ENCODE peak calls at places on chromosomes 6 and 20, in eight cellular contexts. I, H, B, N, O, G, F and A are unnamed samples.

GRCh38 chr20:46688151-46689081 is 828 bp downstream of the TP53RK start:
- DNase-seq in I (peak; percentile 51), H (peak; percentile 28), B (no peak), N (peak; percentile 40), O (no peak), G (no peak), F (no peak), A (no peak)

GRCh38 chr6:118377711-118378414 is 170.2 kb upstream of the PLN start:
- DNase-seq in I (no peak), H (no peak), B (peak; percentile 51), N (no peak), O (no peak), G (no peak), F (no peak), A (no peak)

GRCh38 chr6:2790588-2790987 is 25.4 kb downstream of the WRNIP1 start:
- DNase-seq in I (peak; percentile 97), H (peak; percentile 28), B (no peak), N (peak; percentile 71), O (peak; percentile 34), G (no peak), F (no peak), A (peak; percentile 21)

GRCh38 chr6:28648035-28648877 is 122.6 kb downstream of the GPX5 start:
- DNase-seq in I (no peak), H (peak; percentile 82), B (peak; percentile 20), N (peak; percentile 78), O (peak; percentile 38), G (peak; percentile 74), F (no peak), A (peak; percentile 87)

GRCh38 chr6:149938571-149939462 is 3.0 kb upstream of the ULBP2 start:
- DNase-seq in I (peak; percentile 84), H (no peak), B (no peak), N (no peak), O (peak; percentile 20), G (no peak), F (no peak), A (no peak)

GRCh38 chr20:50915424-50915823 is 15.8 kb downstream of the ADNP start:
- DNase-seq in I (peak; percentile 35), H (no peak), B (no peak), N (peak; percentile 11), O (no peak), G (no peak), F (no peak), A (no peak)

GRCh38 chr6:1821188-1822183 is 211.8 kb downstream of the FOXC1 start:
- DNase-seq in I (no peak), H (peak; percentile 21), B (peak; percentile 11), N (peak; percentile 32), O (no peak), G (no peak), F (no peak), A (peak; percentile 9)

GRCh38 chr6:39157511-39157910 is 42.5 kb upstream of the SAYSD1 start:
- DNase-seq in I (no peak), H (no peak), B (no peak), N (no peak), O (no peak), G (no peak), F (no peak), A (no peak)

GRCh38 chr6:170260686-170261085 is 30.2 kb downstream of the DLL1 start:
- DNase-seq in I (no peak), H (no peak), B (no peak), N (no peak), O (peak; percentile 26), G (no peak), F (no peak), A (no peak)
- TF ChIP-seq CTCF in I (no peak), H (peak; percentile 8), B (no peak), N (peak; percentile 9), O (no peak), G (no peak), F (no peak), A (no peak)

GRCh38 chr6:143176090-143177021 is 115.7 kb downstream of the AIG1 start:
- DNase-seq in I (no peak), H (peak; percentile 98), B (no peak), N (peak; percentile 97), O (no peak), G (no peak), F (no peak), A (no peak)
- TF ChIP-seq CTCF in I (peak; percentile 17), H (peak; percentile 26), B (no peak), N (peak; percentile 60), O (no peak), G (no peak), F (no peak), A (no peak)

DNA sequence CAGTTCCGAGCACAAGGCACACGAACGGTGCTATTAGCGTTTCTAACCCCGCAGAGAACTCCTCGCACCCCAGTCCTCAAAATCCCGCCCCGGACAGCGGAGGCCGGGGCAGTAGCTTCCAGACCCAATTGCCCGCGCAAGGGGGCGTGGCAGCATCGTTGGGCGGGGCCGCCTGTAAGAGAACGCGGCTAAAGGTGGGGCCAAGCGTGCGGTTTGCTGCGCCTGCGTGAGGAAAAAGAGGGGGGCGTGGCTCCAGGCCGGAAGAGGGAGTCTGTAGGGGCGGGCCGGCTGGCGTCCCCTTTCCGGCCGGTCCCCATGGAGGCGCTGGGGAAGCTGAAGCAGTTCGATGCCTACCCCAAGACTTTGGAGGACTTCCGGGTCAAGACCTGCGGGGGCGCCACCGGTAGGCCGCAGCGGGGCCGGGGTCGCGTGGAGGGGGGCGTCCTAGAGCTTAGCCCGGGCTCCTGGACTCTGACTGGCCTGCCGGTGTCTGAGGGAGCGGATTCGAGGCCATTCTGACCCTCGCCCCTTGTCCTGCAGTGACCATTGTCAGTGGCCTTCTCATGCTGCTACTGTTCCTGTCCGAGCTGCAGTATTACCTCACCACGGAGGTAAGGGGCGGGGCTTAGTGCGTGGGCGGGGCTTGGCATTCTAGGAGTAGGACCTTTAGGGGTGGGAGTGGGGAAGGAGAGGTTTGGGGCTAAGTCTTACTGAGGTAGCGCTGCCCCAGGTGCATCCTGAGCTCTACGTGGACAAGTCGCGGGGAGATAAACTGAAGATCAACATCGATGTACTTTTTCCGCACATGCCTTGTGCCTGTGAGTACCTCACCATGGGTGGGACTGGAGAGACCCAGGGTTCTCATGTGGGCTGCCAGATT is at the start of gene ERGIC3:
- DNase-seq in I (peak; percentile 97), H (peak; percentile 96), B (peak; percentile 98), N (peak; percentile 94), O (peak; percentile 73), G (peak; percentile 82), F (peak; percentile 88), A (peak; percentile 100)
- TF ChIP-seq CTCF in I (no peak), H (no peak), B (no peak), N (no peak), O (no peak), G (no peak), F (no peak), A (no peak)

DNA sequence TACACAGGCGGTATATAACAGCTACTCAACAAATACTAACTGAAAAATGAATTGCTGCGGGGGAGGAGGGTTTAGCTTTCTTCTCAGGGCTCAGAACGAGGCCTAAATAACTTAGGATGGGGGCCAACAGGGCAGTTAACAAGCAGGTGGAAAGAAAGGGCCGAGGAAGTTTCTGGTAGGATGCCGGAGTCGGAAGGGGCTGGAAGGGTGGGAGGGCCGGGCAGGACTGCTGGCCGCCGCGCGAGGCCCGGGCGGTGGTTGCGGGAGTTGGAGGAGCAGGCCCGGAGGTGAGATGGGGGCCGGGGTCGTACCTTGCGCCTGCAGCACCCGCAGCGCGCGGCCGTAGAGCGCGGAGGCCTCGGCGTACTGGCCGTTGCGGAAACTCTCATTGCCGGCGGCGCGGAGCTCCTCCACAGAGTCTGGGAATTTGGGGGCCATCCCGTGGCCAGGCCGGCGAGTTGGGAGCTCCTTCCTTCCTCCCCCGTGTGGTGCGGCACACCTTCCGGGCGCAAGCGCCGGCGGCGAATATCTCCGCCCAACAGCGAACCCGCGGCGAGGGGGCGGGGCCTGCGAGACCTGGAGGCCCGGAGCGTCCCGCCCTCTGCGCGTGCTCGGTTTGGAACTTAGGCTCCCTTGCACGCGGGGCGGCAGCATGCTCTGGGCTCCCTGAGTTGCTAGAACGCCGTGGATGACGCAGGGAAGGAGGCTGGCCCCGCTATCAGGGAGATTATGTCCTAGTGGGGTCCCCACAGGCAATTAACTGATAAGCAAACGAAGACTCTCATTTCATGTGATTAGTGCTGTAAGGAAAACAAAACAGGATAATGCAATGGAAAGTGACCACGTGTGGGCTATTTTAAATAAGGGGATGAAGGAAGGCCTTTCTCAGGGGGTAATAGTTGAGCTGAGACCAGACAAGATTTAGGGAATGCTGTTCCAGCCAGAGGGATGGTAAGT is at the start of gene TOMM34:
- DNase-seq in I (peak; percentile 99), H (peak; percentile 91), B (peak; percentile 93), N (peak; percentile 85), O (peak; percentile 96), G (peak; percentile 84), F (peak; percentile 82), A (peak; percentile 99)
- TF ChIP-seq CTCF in I (no peak), H (no peak), B (no peak), N (no peak), O (no peak), G (no peak), F (peak; percentile 11), A (no peak)

GRCh38 chr20:1440024-1440423 is 26.6 kb downstream of the NSFL1C start:
- DNase-seq in I (no peak), H (no peak), B (no peak), N (no peak), O (no peak), G (no peak), F (no peak), A (peak; percentile 40)
- TF ChIP-seq CTCF in I (peak; percentile 47), H (peak; percentile 57), B (no peak), N (peak; percentile 69), O (peak; percentile 35), G (peak; percentile 53), F (no peak), A (no peak)